ENCODE peak calls at places on chromosomes 12 and 14, in six cellular contexts. One of them, this sample, is unnamed. For H3K27me3, the result is how much of the 10 kb centered on the place peaks cover.

GRCh38 chr14:64387232-64387737 is 868 bp upstream of the MTHFD1 start:
- DNase-seq in GM23338: peak
- DNase-seq in suprapubic skin: no peak
- DNase-seq in Panc1: no peak
- DNase-seq in prostate gland: peak
- DNase-seq in HCT116: no peak
- DNase-seq in this sample: no peak

GRCh38 chr12:3680919-3681594 is 71.9 kb downstream of the CRACR2A start:
- DNase-seq in GM23338: no peak
- DNase-seq in suprapubic skin: no peak
- DNase-seq in Panc1: no peak
- DNase-seq in prostate gland: peak
- DNase-seq in HCT116: no peak
- DNase-seq in this sample: peak

GRCh38 chr14:60313093-60313492 is 64.1 kb downstream of the PPM1A start:
- DNase-seq in GM23338: no peak
- DNase-seq in suprapubic skin: no peak
- DNase-seq in Panc1: no peak
- DNase-seq in prostate gland: no peak
- DNase-seq in HCT116: no peak
- DNase-seq in this sample: no peak

GRCh38 chr12:57844725-57845477 is 1.6 kb downstream of the CTDSP2 start:
- DNase-seq in GM23338: peak
- DNase-seq in suprapubic skin: peak
- DNase-seq in Panc1: no peak
- DNase-seq in prostate gland: peak
- DNase-seq in HCT116: peak
- DNase-seq in this sample: peak

GRCh38 chr12:76698316-76698715 is 65.6 kb upstream of the ZDHHC17 start:
- DNase-seq in GM23338: no peak
- DNase-seq in suprapubic skin: no peak
- DNase-seq in Panc1: no peak
- DNase-seq in prostate gland: no peak
- DNase-seq in HCT116: no peak
- DNase-seq in this sample: no peak

GRCh38 chr14:69558774-69559173 is 15.9 kb downstream of the CCDC177 start:
- DNase-seq in GM23338: no peak
- DNase-seq in suprapubic skin: no peak
- DNase-seq in Panc1: no peak
- DNase-seq in prostate gland: no peak
- DNase-seq in HCT116: no peak
- DNase-seq in this sample: no peak

GRCh38 chr12:42172811-42173210 is 28.1 kb upstream of the GXYLT1 start:
- DNase-seq in GM23338: no peak
- DNase-seq in suprapubic skin: no peak
- DNase-seq in Panc1: no peak
- DNase-seq in prostate gland: no peak
- DNase-seq in HCT116: no peak
- DNase-seq in this sample: no peak

GRCh38 chr14:103512701-103513611 is 9.7 kb downstream of the CKB start:
- DNase-seq in GM23338: peak
- DNase-seq in suprapubic skin: peak
- DNase-seq in Panc1: no peak
- DNase-seq in prostate gland: peak
- DNase-seq in HCT116: no peak
- DNase-seq in this sample: peak

GRCh38 chr12:95386056-95386455 is 87.9 kb upstream of the METAP2 start:
- DNase-seq in GM23338: no peak
- DNase-seq in suprapubic skin: no peak
- DNase-seq in Panc1: no peak
- DNase-seq in prostate gland: no peak
- DNase-seq in HCT116: no peak
- DNase-seq in this sample: no peak

GRCh38 chr14:42469637-42470426 is 863.2 kb downstream of the LRFN5 start:
- DNase-seq in GM23338: no peak
- DNase-seq in suprapubic skin: no peak
- DNase-seq in Panc1: peak
- DNase-seq in prostate gland: no peak
- DNase-seq in HCT116: no peak
- DNase-seq in this sample: no peak

GRCh38 chr12:6883683-6884082 is 10.6 kb upstream of the SPSB2 start:
- DNase-seq in GM23338: no peak
- DNase-seq in suprapubic skin: no peak
- DNase-seq in Panc1: no peak
- DNase-seq in prostate gland: no peak
- DNase-seq in HCT116: no peak
- DNase-seq in this sample: no peak

GRCh38 chr12:22702690-22703089 is 77.7 kb downstream of the ETNK1 start:
- DNase-seq in GM23338: no peak
- DNase-seq in suprapubic skin: no peak
- DNase-seq in Panc1: no peak
- DNase-seq in prostate gland: no peak
- DNase-seq in HCT116: no peak
- DNase-seq in this sample: no peak

GRCh38 chr12:62732861-62733427 is 202.0 kb downstream of the PPM1H start:
- DNase-seq in GM23338: no peak
- DNase-seq in suprapubic skin: no peak
- DNase-seq in Panc1: no peak
- DNase-seq in prostate gland: no peak
- DNase-seq in HCT116: peak
- DNase-seq in this sample: no peak

GRCh38 chr14:24032727-24033418 is 18.9 kb upstream of the CARMIL3 start:
- DNase-seq in GM23338: no peak
- DNase-seq in suprapubic skin: no peak
- DNase-seq in Panc1: no peak
- DNase-seq in prostate gland: no peak
- DNase-seq in HCT116: no peak
- DNase-seq in this sample: peak

GRCh38 chr12:22858849-22859569 is 234.0 kb downstream of the ETNK1 start:
- DNase-seq in GM23338: no peak
- DNase-seq in suprapubic skin: no peak
- DNase-seq in Panc1: no peak
- DNase-seq in prostate gland: no peak
- DNase-seq in HCT116: no peak
- DNase-seq in this sample: no peak

GRCh38 chr12:68319988-68320623 is 12.1 kb downstream of the MDM1 start:
- DNase-seq in GM23338: no peak
- DNase-seq in suprapubic skin: no peak
- DNase-seq in Panc1: no peak
- DNase-seq in prostate gland: no peak
- DNase-seq in HCT116: no peak
- DNase-seq in this sample: no peak

GRCh38 chr12:88266851-88267360 is 124.8 kb downstream of the TMTC3 start:
- DNase-seq in GM23338: no peak
- DNase-seq in suprapubic skin: no peak
- DNase-seq in Panc1: no peak
- DNase-seq in prostate gland: no peak
- DNase-seq in HCT116: no peak
- DNase-seq in this sample: no peak

DNA sequence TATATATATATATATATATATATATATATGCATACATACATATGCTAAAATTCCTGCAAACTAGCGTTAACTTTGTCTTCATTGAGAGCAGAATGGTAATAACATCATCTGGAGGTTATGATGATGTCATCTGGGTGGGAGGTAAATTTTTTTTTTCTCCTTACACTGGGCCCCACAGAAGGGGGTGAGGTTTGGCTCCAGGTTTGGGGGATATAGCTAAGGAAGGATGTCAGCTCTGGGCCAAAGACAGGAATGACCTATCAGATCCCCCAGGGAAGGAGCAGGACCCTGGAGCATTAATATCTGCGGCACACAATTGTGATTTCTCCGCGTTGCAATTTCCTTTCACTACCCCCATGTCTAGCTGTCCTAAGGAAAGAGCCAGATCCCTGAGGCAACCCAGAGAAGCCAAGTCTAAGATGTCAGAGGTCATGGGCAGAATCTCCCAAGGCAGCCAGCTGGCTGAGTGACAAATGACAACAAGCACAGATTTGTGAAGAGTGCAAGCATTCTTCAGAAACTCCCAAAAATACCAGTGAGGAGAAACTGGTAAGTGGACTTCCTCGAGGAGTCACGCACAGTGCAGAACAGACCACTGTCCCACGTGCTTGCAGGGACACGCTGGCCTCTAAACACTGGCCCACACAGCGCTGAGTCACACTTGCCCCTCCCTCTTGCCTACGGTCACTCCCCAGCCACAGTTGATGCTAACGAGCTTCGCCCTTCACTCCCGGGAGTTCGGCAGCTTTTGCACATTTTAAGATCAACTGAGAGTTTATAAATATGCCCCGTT is 9.9 kb downstream of the UBC start:
- DNase-seq in GM23338: no peak
- DNase-seq in suprapubic skin: peak
- DNase-seq in Panc1: no peak
- DNase-seq in prostate gland: peak
- DNase-seq in HCT116: no peak
- DNase-seq in this sample: peak
- TF ChIP-seq POLR2AphosphoS5 in GM23338: no peak
- TF ChIP-seq POLR2AphosphoS5 in suprapubic skin: peak
- TF ChIP-seq POLR2AphosphoS5 in Panc1: peak
- TF ChIP-seq POLR2AphosphoS5 in prostate gland: peak
- TF ChIP-seq POLR2AphosphoS5 in HCT116: peak
- TF ChIP-seq POLR2AphosphoS5 in this sample: peak

DNA sequence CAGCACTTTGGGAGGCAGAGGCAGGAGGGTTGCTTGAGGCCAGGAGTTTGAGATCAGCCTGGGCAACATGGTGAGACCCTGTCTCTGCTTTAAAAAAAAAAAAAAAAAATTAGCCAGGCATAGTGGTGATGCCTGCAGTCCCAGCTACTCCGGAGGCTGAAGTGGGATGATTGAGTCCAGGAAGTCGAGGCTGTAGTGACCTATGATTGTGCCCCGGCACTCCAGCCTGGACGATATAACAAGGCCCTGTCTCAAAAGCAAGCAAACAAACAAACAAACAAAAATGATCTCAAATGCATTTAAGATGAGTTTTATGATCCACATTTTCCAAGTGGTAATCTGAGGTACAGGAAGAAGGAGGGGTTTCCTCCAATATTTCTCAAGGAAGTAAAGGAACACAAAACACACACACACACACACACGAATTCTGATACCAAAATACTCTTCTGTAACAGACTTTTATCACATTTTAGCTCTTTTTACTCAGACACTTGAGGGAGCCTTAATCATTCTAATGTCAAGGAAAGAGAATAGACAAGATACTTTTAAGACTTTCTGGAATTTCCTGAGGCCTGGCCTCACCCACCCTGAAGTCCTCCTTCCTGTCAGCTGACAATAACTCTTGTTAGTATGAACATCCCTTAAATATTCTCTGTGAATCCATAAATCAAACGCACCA is 44.4 kb upstream of the CERS5 start:
- DNase-seq in GM23338: no peak
- DNase-seq in suprapubic skin: no peak
- DNase-seq in Panc1: no peak
- DNase-seq in prostate gland: no peak
- DNase-seq in HCT116: no peak
- DNase-seq in this sample: no peak
- TF ChIP-seq CTCF in GM23338: no peak
- TF ChIP-seq CTCF in suprapubic skin: no peak
- TF ChIP-seq CTCF in Panc1: no peak
- TF ChIP-seq CTCF in prostate gland: no peak
- TF ChIP-seq CTCF in HCT116: peak
- TF ChIP-seq CTCF in this sample: no peak

DNA sequence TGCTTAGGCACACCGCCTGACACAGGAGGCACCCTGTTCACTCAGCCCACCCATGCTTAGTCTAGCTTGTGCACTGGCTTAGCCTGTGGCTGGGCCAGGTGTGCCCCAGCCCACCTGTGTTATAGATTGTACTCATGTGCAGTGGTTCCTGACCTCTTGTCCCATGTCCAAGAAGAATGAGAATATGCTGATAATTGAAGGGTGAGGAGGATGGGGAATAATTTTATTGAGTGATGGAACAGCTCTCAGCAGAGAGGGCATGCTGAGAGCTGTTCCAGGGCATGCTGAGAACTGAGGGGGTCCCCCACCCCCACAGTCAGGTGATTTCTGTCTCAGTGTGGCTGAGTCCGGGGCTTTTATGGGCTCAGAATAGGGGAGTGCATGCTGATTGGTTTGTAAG is 395.9 kb downstream of the FUT8 start:
- DNase-seq in GM23338: peak
- DNase-seq in suprapubic skin: no peak
- DNase-seq in Panc1: no peak
- DNase-seq in prostate gland: no peak
- DNase-seq in HCT116: no peak
- DNase-seq in this sample: no peak
- H3K27me3 ChIP-seq in GM23338: under half
- H3K27me3 ChIP-seq in suprapubic skin: under half
- H3K27me3 ChIP-seq in Panc1: under half
- H3K27me3 ChIP-seq in prostate gland: under half
- H3K27me3 ChIP-seq in HCT116: under half
- H3K27me3 ChIP-seq in this sample: under half

DNA sequence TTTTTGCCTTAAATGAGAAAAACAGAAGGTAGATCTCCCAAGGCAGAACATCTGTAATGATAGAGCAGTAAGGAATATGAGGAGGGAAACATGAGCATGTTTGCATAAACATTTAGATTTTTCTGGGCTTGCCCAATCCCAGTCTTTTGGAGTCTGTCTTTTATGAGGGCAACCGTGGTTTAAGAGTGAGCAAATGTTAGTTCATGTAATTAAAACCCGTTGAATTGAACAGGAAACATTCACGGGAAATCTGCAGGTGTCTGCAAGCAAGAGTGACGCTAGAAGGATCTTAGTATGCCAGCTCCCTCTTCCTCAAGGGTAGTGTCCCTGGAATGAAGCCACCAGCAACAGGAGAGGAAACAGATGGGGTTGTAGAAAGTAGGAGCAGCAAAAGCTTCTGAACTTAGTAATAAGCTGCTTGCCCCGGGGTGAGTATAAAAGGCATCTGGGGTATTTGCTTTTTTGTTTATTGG is 79.4 kb downstream of the ARF6 start:
- DNase-seq in GM23338: no peak
- DNase-seq in suprapubic skin: no peak
- DNase-seq in Panc1: peak
- DNase-seq in prostate gland: peak
- DNase-seq in HCT116: no peak
- DNase-seq in this sample: no peak
- TF ChIP-seq POLR2AphosphoS5 in GM23338: no peak
- TF ChIP-seq POLR2AphosphoS5 in suprapubic skin: peak
- TF ChIP-seq POLR2AphosphoS5 in Panc1: peak
- TF ChIP-seq POLR2AphosphoS5 in prostate gland: no peak
- TF ChIP-seq POLR2AphosphoS5 in HCT116: no peak
- TF ChIP-seq POLR2AphosphoS5 in this sample: no peak

GRCh38 chr12:107019546-107019945 is 32.6 kb upstream of the MTERF2 start:
- DNase-seq in GM23338: no peak
- DNase-seq in suprapubic skin: no peak
- DNase-seq in Panc1: no peak
- DNase-seq in prostate gland: no peak
- DNase-seq in HCT116: no peak
- DNase-seq in this sample: no peak

GRCh38 chr12:107012736-107013425 is 25.9 kb upstream of the MTERF2 start:
- DNase-seq in GM23338: no peak
- DNase-seq in suprapubic skin: no peak
- DNase-seq in Panc1: no peak
- DNase-seq in prostate gland: no peak
- DNase-seq in HCT116: no peak
- DNase-seq in this sample: no peak

GRCh38 chr12:107017042-107017441 is 30.1 kb upstream of the MTERF2 start:
- DNase-seq in GM23338: no peak
- DNase-seq in suprapubic skin: no peak
- DNase-seq in Panc1: no peak
- DNase-seq in prostate gland: no peak
- DNase-seq in HCT116: no peak
- DNase-seq in this sample: no peak

GRCh38 chr12:107011519-107011918 is 24.6 kb upstream of the MTERF2 start:
- DNase-seq in GM23338: no peak
- DNase-seq in suprapubic skin: no peak
- DNase-seq in Panc1: no peak
- DNase-seq in prostate gland: no peak
- DNase-seq in HCT116: no peak
- DNase-seq in this sample: no peak

GRCh38 chr12:107014050-107014449 is 27.1 kb upstream of the MTERF2 start:
- DNase-seq in GM23338: peak
- DNase-seq in suprapubic skin: no peak
- DNase-seq in Panc1: no peak
- DNase-seq in prostate gland: no peak
- DNase-seq in HCT116: peak
- DNase-seq in this sample: peak
- TF ChIP-seq CTCF in GM23338: peak
- TF ChIP-seq CTCF in suprapubic skin: peak
- TF ChIP-seq CTCF in Panc1: peak
- TF ChIP-seq CTCF in prostate gland: peak
- TF ChIP-seq CTCF in HCT116: peak
- TF ChIP-seq CTCF in this sample: peak